ENCODE peak calls at places on chromosomes 13 and 19, in five cellular contexts. G, I, B, H and F are unnamed samples.

GRCh38 chr13:94224670-94225069 is 254.8 kb downstream of the DCT start:
- DNase-seq in G (no peak), I (no peak), B (no peak), H (no peak), F (no peak)

GRCh38 chr19:38551450-38551813 is 66.3 kb downstream of the MAP4K1 start:
- DNase-seq in G (no peak), I (no peak), B (no peak), H (no peak), F (no peak)

GRCh38 chr13:97028441-97029299 is 34.4 kb upstream of the OXGR1 start:
- DNase-seq in G (peak), I (peak), B (peak), H (no peak), F (peak)

GRCh38 chr13:74132152-74132767 is 1.9 kb downstream of the KLF12 start:
- DNase-seq in G (no peak), I (no peak), B (no peak), H (no peak), F (no peak)

GRCh38 chr13:84648069-84648640 is 765.9 kb upstream of the SLITRK1 start:
- DNase-seq in G (no peak), I (no peak), B (no peak), H (no peak), F (no peak)

GRCh38 chr19:46491975-46492682 is 3.5 kb downstream of the PNMA8B start:
- DNase-seq in G (no peak), I (no peak), B (no peak), H (no peak), F (no peak)

GRCh38 chr19:4971424-4971793 is 2.5 kb downstream of the KDM4B start:
- DNase-seq in G (peak), I (peak), B (no peak), H (no peak), F (no peak)

GRCh38 chr19:32318884-32319520 is 26.4 kb upstream of the ZNF507 start:
- DNase-seq in G (peak), I (no peak), B (no peak), H (no peak), F (no peak)

GRCh38 chr19:29606420-29606747 is 301 bp downstream of the POP4 start:
- DNase-seq in G (no peak), I (no peak), B (no peak), H (no peak), F (no peak)

GRCh38 chr13:95002968-95003813 is 290.8 kb upstream of the SOX21 start:
- DNase-seq in G (no peak), I (peak), B (no peak), H (no peak), F (no peak)

GRCh38 chr13:34308725-34309124 is 490.8 kb downstream of the RFC3 start:
- DNase-seq in G (no peak), I (no peak), B (no peak), H (no peak), F (no peak)

DNA sequence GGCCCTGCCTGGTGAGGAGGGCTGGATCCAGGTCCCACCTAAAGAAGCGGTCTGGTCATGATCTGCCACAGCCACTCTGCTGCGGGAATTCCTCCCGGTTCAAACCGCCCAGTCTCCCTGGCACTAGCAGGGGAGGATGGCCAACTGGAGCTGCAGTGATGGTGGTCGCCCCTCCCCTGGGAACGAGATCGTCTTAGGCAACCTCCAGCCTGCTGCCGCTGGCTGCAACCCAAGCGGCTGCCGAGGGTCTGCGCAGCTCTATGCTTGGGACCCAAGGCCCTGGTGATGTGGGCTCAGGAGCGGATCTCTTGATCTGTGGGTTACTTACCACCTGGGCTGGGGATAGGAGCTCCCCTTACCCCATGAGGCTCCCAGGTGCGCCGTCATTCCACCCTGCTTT is 69.1 kb downstream of the TNFSF11 start:
- DNase-seq in G (no peak), I (no peak), B (no peak), H (no peak), F (no peak)
- H3K27ac ChIP-seq in G (no peak), I (no peak), B (no peak), H (no peak), F (no peak)

DNA sequence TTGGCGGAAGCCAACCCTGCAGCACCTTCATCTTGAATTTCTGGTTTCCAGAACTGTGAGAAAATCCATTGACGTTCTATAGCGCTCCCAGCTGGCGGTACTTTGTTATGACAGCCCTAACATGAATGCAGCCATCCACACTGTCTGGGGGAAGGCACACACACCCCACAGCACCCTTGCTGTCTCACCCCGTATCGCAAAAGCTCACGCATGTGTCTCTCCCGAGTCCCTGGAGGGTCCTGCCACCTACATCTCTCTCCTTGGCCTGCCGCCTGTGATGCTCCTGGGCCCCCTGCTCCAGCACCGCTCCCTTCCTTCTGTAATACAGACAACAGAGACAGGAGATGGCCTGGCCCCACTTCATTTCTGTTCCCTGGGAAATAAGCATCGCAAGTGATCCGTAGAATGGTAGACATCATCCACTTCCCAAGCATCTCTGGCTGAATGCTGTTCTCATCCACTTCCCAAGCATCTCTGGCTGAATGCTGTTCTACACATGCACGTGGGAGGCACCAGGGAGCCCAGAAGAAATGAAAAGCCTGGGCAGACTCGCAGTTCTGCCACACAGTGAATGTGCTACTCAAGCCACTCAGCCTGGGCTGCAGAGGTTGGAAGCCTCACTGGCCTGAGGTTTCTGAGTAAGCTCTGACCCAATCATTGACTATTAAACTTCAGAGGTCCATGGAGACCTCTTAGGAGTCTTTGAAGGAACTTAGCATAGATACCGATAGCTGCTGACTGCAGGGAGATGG is 29.6 kb downstream of the EPN1 start:
- DNase-seq in G (no peak), I (no peak), B (no peak), H (no peak), F (no peak)
- TF ChIP-seq CTCF in G (no peak), I (no peak), B (no peak), H (no peak), F (no peak)

DNA sequence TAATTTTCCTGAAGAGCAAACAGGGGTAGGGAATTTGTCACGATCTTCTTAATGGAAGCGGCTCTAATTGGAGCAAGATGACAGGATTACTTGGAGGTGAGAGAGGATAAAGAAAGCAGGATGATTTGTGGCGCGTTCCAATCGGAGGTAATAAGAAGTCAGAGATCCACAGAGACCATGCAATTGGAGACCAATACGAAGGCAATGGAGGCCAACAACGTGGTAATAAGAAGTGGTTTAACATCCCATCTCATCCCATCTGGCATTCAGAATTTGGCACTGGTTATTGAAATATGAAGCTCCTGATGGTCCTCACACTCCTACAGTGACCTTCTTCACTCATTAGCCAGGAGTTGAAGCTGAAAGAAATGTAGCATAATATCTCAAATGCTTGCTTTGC is 130.6 kb downstream of the DLEU7 start:
- DNase-seq in G (no peak), I (no peak), B (no peak), H (no peak), F (no peak)
- H3K27ac ChIP-seq in G (no peak), I (no peak), B (no peak), H (no peak), F (no peak)

GRCh38 chr19:41543582-41543981 is 32.4 kb upstream of the CEACAM21 start:
- DNase-seq in G (no peak), I (no peak), B (no peak), H (no peak), F (no peak)

GRCh38 chr19:41540041-41540695 is 35.8 kb upstream of the CEACAM21 start:
- DNase-seq in G (no peak), I (no peak), B (no peak), H (no peak), F (no peak)

GRCh38 chr19:41542622-41543021 is 33.3 kb upstream of the CEACAM21 start:
- DNase-seq in G (no peak), I (no peak), B (no peak), H (no peak), F (no peak)

GRCh38 chr19:41545547-41545946 is 30.4 kb upstream of the CEACAM21 start:
- DNase-seq in G (no peak), I (no peak), B (no peak), H (no peak), F (no peak)

DNA sequence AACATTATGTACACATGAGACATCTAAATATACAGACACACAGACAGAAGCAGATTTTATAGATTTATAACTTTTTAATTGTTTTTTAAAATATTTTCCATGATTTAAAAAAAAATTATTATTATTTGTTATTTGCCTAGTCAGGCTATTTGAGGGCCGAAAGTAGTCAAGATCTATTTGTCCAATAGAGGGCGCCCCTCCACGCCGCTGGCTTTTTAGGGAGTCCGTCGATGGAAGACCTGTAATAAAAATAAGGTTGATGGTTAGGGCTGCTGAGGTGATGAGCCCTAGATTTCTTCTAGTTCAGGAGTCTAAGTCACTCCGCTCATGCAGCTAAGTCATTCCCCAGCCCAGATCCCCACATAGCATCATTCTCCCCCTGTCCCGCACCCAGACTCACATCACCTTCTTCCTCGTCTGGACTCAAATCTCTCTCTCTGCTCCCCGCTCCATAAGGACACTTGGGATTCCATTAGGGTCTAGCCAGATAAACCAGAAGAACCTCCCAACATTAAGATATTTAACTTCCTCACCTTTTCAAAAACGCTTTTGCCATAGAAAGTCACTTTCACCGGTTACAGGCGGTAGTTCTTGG is 33.9 kb upstream of the CEACAM21 start:
- DNase-seq in G (peak), I (peak), B (no peak), H (no peak), F (peak)
- TF ChIP-seq CTCF in G (peak), I (peak), B (peak), H (peak), F (peak)

DNA sequence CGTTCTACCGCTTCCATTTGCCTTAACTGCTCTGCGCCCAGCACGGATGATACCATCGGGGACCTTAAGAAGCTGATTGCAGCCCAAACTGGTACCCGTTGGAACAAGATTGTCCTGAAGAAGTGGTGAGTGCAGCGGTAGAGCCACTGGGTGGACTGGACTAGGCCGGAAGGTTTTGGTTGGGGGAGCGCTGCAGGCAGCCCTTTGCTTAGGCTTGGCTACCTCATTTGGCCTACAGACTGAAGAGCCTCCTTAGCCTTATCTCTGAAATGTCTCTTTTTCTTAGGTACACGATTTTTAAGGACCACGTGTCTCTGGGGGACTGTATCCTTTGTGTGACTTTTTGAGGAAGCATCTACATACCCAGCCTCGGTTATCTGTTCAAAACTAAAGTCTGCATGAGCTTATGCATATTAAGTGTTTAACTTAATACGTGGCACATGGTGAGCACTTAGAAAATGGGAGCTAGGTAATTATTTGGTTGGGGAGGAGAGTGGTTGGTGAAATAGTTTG is 889 bp downstream of the UBL5 start:
- DNase-seq in G (no peak), I (no peak), B (no peak), H (no peak), F (no peak)
- H3K27ac ChIP-seq in G (peak), I (no peak), B (no peak), H (no peak), F (peak)

DNA sequence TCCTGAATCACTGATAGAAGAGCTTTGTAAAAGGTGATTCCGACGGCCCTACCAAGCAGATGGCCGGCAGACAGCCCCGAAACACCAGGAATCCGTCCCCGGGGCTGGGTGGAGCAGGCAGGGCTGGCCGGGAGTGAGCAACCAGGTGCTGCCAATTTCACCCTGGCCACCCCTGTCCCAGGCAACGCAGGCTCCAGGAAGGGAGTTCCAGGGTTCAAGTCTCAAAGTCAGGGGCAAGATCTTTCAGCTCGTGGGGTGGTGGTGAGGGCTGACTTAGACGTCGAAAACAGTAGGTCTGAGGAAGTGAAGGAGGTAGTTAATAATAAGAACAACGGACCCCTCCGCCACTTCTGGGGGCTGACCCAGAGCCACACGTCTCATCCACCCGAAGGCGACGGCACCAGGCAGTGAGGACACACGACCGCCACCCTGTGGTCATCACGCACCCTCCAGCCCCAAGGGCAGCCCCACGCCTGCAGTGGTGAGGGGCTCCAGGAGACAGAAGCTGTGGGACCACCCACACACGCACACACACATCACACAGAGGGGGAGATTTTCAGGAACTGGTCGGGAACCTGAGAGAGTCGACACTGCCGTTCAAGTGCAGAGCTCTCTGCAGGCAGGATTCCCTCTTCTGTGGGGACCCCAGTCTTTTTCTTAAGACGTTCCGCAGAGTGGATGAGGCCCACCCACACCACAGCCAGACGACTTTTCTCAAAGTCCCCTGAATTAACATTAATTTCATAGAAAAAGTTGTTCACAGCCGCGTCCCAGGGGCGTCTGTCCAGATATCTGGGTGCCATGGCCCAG is 67.2 kb downstream of the SPACA7 start:
- DNase-seq in G (no peak), I (no peak), B (no peak), H (no peak), F (peak)
- TF ChIP-seq CTCF in G (peak), I (no peak), B (no peak), H (no peak), F (no peak)

GRCh38 chr13:45696610-45697226 is 5.4 kb upstream of the CBY2 start:
- DNase-seq in G (no peak), I (no peak), B (no peak), H (no peak), F (no peak)
- H3K27ac ChIP-seq in G (peak), I (no peak), B (no peak), H (no peak), F (no peak)

DNA sequence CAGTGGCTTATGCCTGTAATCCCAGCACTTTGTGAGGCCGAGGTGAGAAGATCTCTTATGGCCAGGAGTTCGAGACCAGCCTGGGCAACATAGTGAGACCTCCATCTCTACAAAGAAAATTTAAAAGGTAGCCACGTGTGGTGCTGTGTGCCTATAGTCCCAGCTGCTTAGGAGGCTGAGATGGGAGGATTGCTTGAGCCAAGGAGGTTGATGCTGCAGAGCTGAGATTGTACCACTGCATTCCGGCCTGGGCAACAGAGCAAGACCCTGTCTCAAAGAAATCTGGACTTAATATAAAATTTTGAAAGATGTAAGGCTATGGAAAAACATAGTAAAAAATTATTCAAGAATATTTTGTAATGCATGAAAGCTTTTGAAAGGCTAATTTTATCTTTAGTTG is 65.3 kb upstream of the RNF113B start:
- DNase-seq in G (no peak), I (no peak), B (no peak), H (no peak), F (no peak)
- TF ChIP-seq CTCF in G (no peak), I (no peak), B (no peak), H (no peak), F (no peak)